ENCODE peak calls at places on chromosome 10, in eight cellular contexts. One of them, this sample, is unnamed.

GRCh38 chr10:74024600-74024999 is 26.7 kb downstream of the VCL start:
- DNase-seq in brain pericyte: no peak
- DNase-seq in NCI-H1105: no peak
- DNase-seq in A549: no peak
- DNase-seq in ELR: no peak
- DNase-seq in NCI-H460: no peak
- DNase-seq in activated effector memory CD4-positive, alpha-beta T cell treated with anti-CD3 and anti-CD28 coated beads, Interleukin-2, amount 50 U/mL, for 16 hours: no peak
- DNase-seq in fibroblast of the aortic adventitia: no peak
- DNase-seq in this sample: no peak

GRCh38 chr10:93917064-93917391 is 23.2 kb downstream of the SLC35G1 start:
- DNase-seq in brain pericyte: no peak
- DNase-seq in NCI-H1105: no peak
- DNase-seq in A549: no peak
- DNase-seq in ELR: no peak
- DNase-seq in NCI-H460: no peak
- DNase-seq in activated effector memory CD4-positive, alpha-beta T cell treated with anti-CD3 and anti-CD28 coated beads, Interleukin-2, amount 50 U/mL, for 16 hours: no peak
- DNase-seq in fibroblast of the aortic adventitia: no peak
- DNase-seq in this sample: no peak

GRCh38 chr10:23155166-23155565 is 36.9 kb upstream of the PTF1A start:
- DNase-seq in brain pericyte: no peak
- DNase-seq in NCI-H1105: no peak
- DNase-seq in A549: no peak
- DNase-seq in ELR: no peak
- DNase-seq in NCI-H460: no peak
- DNase-seq in activated effector memory CD4-positive, alpha-beta T cell treated with anti-CD3 and anti-CD28 coated beads, Interleukin-2, amount 50 U/mL, for 16 hours: no peak
- DNase-seq in fibroblast of the aortic adventitia: peak
- DNase-seq in this sample: no peak

GRCh38 chr10:129707406-129708388 is 240.7 kb downstream of the MGMT start:
- DNase-seq in brain pericyte: no peak
- DNase-seq in NCI-H1105: peak
- DNase-seq in A549: no peak
- DNase-seq in ELR: no peak
- DNase-seq in NCI-H460: no peak
- DNase-seq in activated effector memory CD4-positive, alpha-beta T cell treated with anti-CD3 and anti-CD28 coated beads, Interleukin-2, amount 50 U/mL, for 16 hours: no peak
- DNase-seq in fibroblast of the aortic adventitia: peak
- DNase-seq in this sample: no peak

GRCh38 chr10:112842832-112843360 is 107.2 kb upstream of the TCF7L2 start:
- DNase-seq in brain pericyte: no peak
- DNase-seq in NCI-H1105: no peak
- DNase-seq in A549: no peak
- DNase-seq in ELR: no peak
- DNase-seq in NCI-H460: no peak
- DNase-seq in activated effector memory CD4-positive, alpha-beta T cell treated with anti-CD3 and anti-CD28 coated beads, Interleukin-2, amount 50 U/mL, for 16 hours: no peak
- DNase-seq in fibroblast of the aortic adventitia: no peak
- DNase-seq in this sample: no peak

GRCh38 chr10:44956176-44956575 is 3.4 kb upstream of the RASSF4 start:
- DNase-seq in brain pericyte: no peak
- DNase-seq in NCI-H1105: no peak
- DNase-seq in A549: no peak
- DNase-seq in ELR: no peak
- DNase-seq in NCI-H460: no peak
- DNase-seq in activated effector memory CD4-positive, alpha-beta T cell treated with anti-CD3 and anti-CD28 coated beads, Interleukin-2, amount 50 U/mL, for 16 hours: no peak
- DNase-seq in fibroblast of the aortic adventitia: no peak
- DNase-seq in this sample: no peak

GRCh38 chr10:43258032-43258921 is 8.6 kb downstream of the RASGEF1A start:
- DNase-seq in brain pericyte: no peak
- DNase-seq in NCI-H1105: no peak
- DNase-seq in A549: no peak
- DNase-seq in ELR: no peak
- DNase-seq in NCI-H460: no peak
- DNase-seq in activated effector memory CD4-positive, alpha-beta T cell treated with anti-CD3 and anti-CD28 coated beads, Interleukin-2, amount 50 U/mL, for 16 hours: peak
- DNase-seq in fibroblast of the aortic adventitia: no peak
- DNase-seq in this sample: no peak

GRCh38 chr10:25824050-25824449 is 110.0 kb upstream of the MYO3A start:
- DNase-seq in brain pericyte: no peak
- DNase-seq in NCI-H1105: no peak
- DNase-seq in A549: no peak
- DNase-seq in ELR: no peak
- DNase-seq in NCI-H460: no peak
- DNase-seq in activated effector memory CD4-positive, alpha-beta T cell treated with anti-CD3 and anti-CD28 coated beads, Interleukin-2, amount 50 U/mL, for 16 hours: no peak
- DNase-seq in fibroblast of the aortic adventitia: no peak
- DNase-seq in this sample: no peak

GRCh38 chr10:61863981-61864380 is 37.5 kb upstream of the ARID5B start:
- DNase-seq in brain pericyte: no peak
- DNase-seq in NCI-H1105: no peak
- DNase-seq in A549: no peak
- DNase-seq in ELR: no peak
- DNase-seq in NCI-H460: no peak
- DNase-seq in activated effector memory CD4-positive, alpha-beta T cell treated with anti-CD3 and anti-CD28 coated beads, Interleukin-2, amount 50 U/mL, for 16 hours: no peak
- DNase-seq in fibroblast of the aortic adventitia: no peak
- DNase-seq in this sample: no peak

GRCh38 chr10:36465604-36466379 is 659.6 kb upstream of the ANKRD30A start:
- DNase-seq in brain pericyte: no peak
- DNase-seq in NCI-H1105: no peak
- DNase-seq in A549: no peak
- DNase-seq in ELR: no peak
- DNase-seq in NCI-H460: peak
- DNase-seq in activated effector memory CD4-positive, alpha-beta T cell treated with anti-CD3 and anti-CD28 coated beads, Interleukin-2, amount 50 U/mL, for 16 hours: no peak
- DNase-seq in fibroblast of the aortic adventitia: no peak
- DNase-seq in this sample: no peak

GRCh38 chr10:133106516-133106915 is 18.8 kb downstream of the ADGRA1 start:
- DNase-seq in brain pericyte: no peak
- DNase-seq in NCI-H1105: no peak
- DNase-seq in A549: no peak
- DNase-seq in ELR: no peak
- DNase-seq in NCI-H460: no peak
- DNase-seq in activated effector memory CD4-positive, alpha-beta T cell treated with anti-CD3 and anti-CD28 coated beads, Interleukin-2, amount 50 U/mL, for 16 hours: no peak
- DNase-seq in fibroblast of the aortic adventitia: no peak
- DNase-seq in this sample: no peak

GRCh38 chr10:86312701-86313270 is 53.8 kb downstream of the GRID1 start:
- DNase-seq in brain pericyte: no peak
- DNase-seq in NCI-H1105: no peak
- DNase-seq in A549: no peak
- DNase-seq in ELR: no peak
- DNase-seq in NCI-H460: no peak
- DNase-seq in activated effector memory CD4-positive, alpha-beta T cell treated with anti-CD3 and anti-CD28 coated beads, Interleukin-2, amount 50 U/mL, for 16 hours: peak
- DNase-seq in fibroblast of the aortic adventitia: no peak
- DNase-seq in this sample: no peak

GRCh38 chr10:69578508-69578991 is 5.3 kb upstream of the NEUROG3 start:
- DNase-seq in brain pericyte: no peak
- DNase-seq in NCI-H1105: no peak
- DNase-seq in A549: no peak
- DNase-seq in ELR: no peak
- DNase-seq in NCI-H460: no peak
- DNase-seq in activated effector memory CD4-positive, alpha-beta T cell treated with anti-CD3 and anti-CD28 coated beads, Interleukin-2, amount 50 U/mL, for 16 hours: no peak
- DNase-seq in fibroblast of the aortic adventitia: no peak
- DNase-seq in this sample: no peak

GRCh38 chr10:110376021-110376773 is 71.5 kb upstream of the SMNDC1 start:
- DNase-seq in brain pericyte: no peak
- DNase-seq in NCI-H1105: no peak
- DNase-seq in A549: no peak
- DNase-seq in ELR: no peak
- DNase-seq in NCI-H460: no peak
- DNase-seq in activated effector memory CD4-positive, alpha-beta T cell treated with anti-CD3 and anti-CD28 coated beads, Interleukin-2, amount 50 U/mL, for 16 hours: no peak
- DNase-seq in fibroblast of the aortic adventitia: no peak
- DNase-seq in this sample: no peak

GRCh38 chr10:29113251-29113945 is 175.5 kb upstream of the LYZL1 start:
- DNase-seq in brain pericyte: no peak
- DNase-seq in NCI-H1105: no peak
- DNase-seq in A549: no peak
- DNase-seq in ELR: no peak
- DNase-seq in NCI-H460: no peak
- DNase-seq in activated effector memory CD4-positive, alpha-beta T cell treated with anti-CD3 and anti-CD28 coated beads, Interleukin-2, amount 50 U/mL, for 16 hours: no peak
- DNase-seq in fibroblast of the aortic adventitia: peak
- DNase-seq in this sample: no peak

GRCh38 chr10:106636781-106637491 is 527.6 kb downstream of the SORCS1 start:
- DNase-seq in brain pericyte: no peak
- DNase-seq in NCI-H1105: no peak
- DNase-seq in A549: no peak
- DNase-seq in ELR: no peak
- DNase-seq in NCI-H460: no peak
- DNase-seq in activated effector memory CD4-positive, alpha-beta T cell treated with anti-CD3 and anti-CD28 coated beads, Interleukin-2, amount 50 U/mL, for 16 hours: no peak
- DNase-seq in fibroblast of the aortic adventitia: no peak
- DNase-seq in this sample: no peak

GRCh38 chr10:109386921-109387320 is 536.4 kb downstream of the XPNPEP1 start:
- DNase-seq in brain pericyte: no peak
- DNase-seq in NCI-H1105: no peak
- DNase-seq in A549: no peak
- DNase-seq in ELR: no peak
- DNase-seq in NCI-H460: no peak
- DNase-seq in activated effector memory CD4-positive, alpha-beta T cell treated with anti-CD3 and anti-CD28 coated beads, Interleukin-2, amount 50 U/mL, for 16 hours: no peak
- DNase-seq in fibroblast of the aortic adventitia: no peak
- DNase-seq in this sample: no peak

GRCh38 chr10:75136346-75136745 is 24.9 kb downstream of the SAMD8 start:
- DNase-seq in brain pericyte: no peak
- DNase-seq in NCI-H1105: no peak
- DNase-seq in A549: no peak
- DNase-seq in ELR: peak
- DNase-seq in NCI-H460: no peak
- DNase-seq in activated effector memory CD4-positive, alpha-beta T cell treated with anti-CD3 and anti-CD28 coated beads, Interleukin-2, amount 50 U/mL, for 16 hours: no peak
- DNase-seq in fibroblast of the aortic adventitia: no peak
- DNase-seq in this sample: no peak

GRCh38 chr10:13352519-13352918 is 4.4 kb upstream of the SEPHS1 start:
- DNase-seq in brain pericyte: no peak
- DNase-seq in NCI-H1105: no peak
- DNase-seq in A549: no peak
- DNase-seq in ELR: no peak
- DNase-seq in NCI-H460: no peak
- DNase-seq in activated effector memory CD4-positive, alpha-beta T cell treated with anti-CD3 and anti-CD28 coated beads, Interleukin-2, amount 50 U/mL, for 16 hours: no peak
- DNase-seq in fibroblast of the aortic adventitia: no peak
- DNase-seq in this sample: no peak

GRCh38 chr10:88110822-88111221 is 247.4 kb downstream of the PTEN start:
- DNase-seq in brain pericyte: no peak
- DNase-seq in NCI-H1105: no peak
- DNase-seq in A549: no peak
- DNase-seq in ELR: peak
- DNase-seq in NCI-H460: no peak
- DNase-seq in activated effector memory CD4-positive, alpha-beta T cell treated with anti-CD3 and anti-CD28 coated beads, Interleukin-2, amount 50 U/mL, for 16 hours: no peak
- DNase-seq in fibroblast of the aortic adventitia: no peak
- DNase-seq in this sample: no peak

GRCh38 chr10:96587255-96588059 is 645 bp upstream of the TM9SF3 start:
- DNase-seq in brain pericyte: no peak
- DNase-seq in NCI-H1105: no peak
- DNase-seq in A549: peak
- DNase-seq in ELR: peak
- DNase-seq in NCI-H460: peak
- DNase-seq in activated effector memory CD4-positive, alpha-beta T cell treated with anti-CD3 and anti-CD28 coated beads, Interleukin-2, amount 50 U/mL, for 16 hours: no peak
- DNase-seq in fibroblast of the aortic adventitia: peak
- DNase-seq in this sample: peak

GRCh38 chr10:70348228-70348850 is 34.1 kb downstream of the LRRC20 start:
- DNase-seq in brain pericyte: no peak
- DNase-seq in NCI-H1105: no peak
- DNase-seq in A549: peak
- DNase-seq in ELR: peak
- DNase-seq in NCI-H460: peak
- DNase-seq in activated effector memory CD4-positive, alpha-beta T cell treated with anti-CD3 and anti-CD28 coated beads, Interleukin-2, amount 50 U/mL, for 16 hours: no peak
- DNase-seq in fibroblast of the aortic adventitia: peak
- DNase-seq in this sample: no peak

This sample was measured in NCI-H2227 treated with DMSO at 0.1 percent for 48 hours.